ENCODE peak calls at places on chromosomes 2 and 18, in five cellular contexts. One of them, this sample, is unnamed. For H3K4me1, the result is how much of the 10 kb centered on the place peaks cover.

GRCh38 chr2:127422631-127423475 is 4.6 kb downstream of the PROC start:
- DNase-seq in upper lobe of right lung: peak
- DNase-seq in heart right ventricle: no peak
- DNase-seq in body of pancreas: no peak
- DNase-seq in Caco-2: no peak
- DNase-seq in this sample: peak

GRCh38 chr2:101843471-101843870 is 146.0 kb downstream of the MAP4K4 start:
- DNase-seq in upper lobe of right lung: no peak
- DNase-seq in heart right ventricle: no peak
- DNase-seq in Caco-2: no peak
- DNase-seq in body of pancreas: no peak
- DNase-seq in this sample: no peak

GRCh38 chr2:7744827-7745226 is 827.6 kb downstream of the RNF144A start:
- DNase-seq in Caco-2: no peak
- DNase-seq in heart right ventricle: no peak
- DNase-seq in body of pancreas: no peak
- DNase-seq in upper lobe of right lung: no peak
- DNase-seq in this sample: no peak

GRCh38 chr2:177692828-177693269 is 300.3 kb downstream of the AGPS start:
- DNase-seq in heart right ventricle: no peak
- DNase-seq in body of pancreas: no peak
- DNase-seq in upper lobe of right lung: no peak
- DNase-seq in Caco-2: no peak
- DNase-seq in this sample: no peak

GRCh38 chr2:96823203-96823602 is 7.1 kb downstream of the CNNM3 start:
- DNase-seq in Caco-2: no peak
- DNase-seq in body of pancreas: no peak
- DNase-seq in heart right ventricle: no peak
- DNase-seq in upper lobe of right lung: no peak
- DNase-seq in this sample: no peak

GRCh38 chr18:39799010-39799409 is 2156.0 kb upstream of the PIK3C3 start:
- DNase-seq in upper lobe of right lung: no peak
- DNase-seq in body of pancreas: no peak
- DNase-seq in heart right ventricle: no peak
- DNase-seq in Caco-2: no peak
- DNase-seq in this sample: no peak

GRCh38 chr2:71113843-71114242 is 16.2 kb downstream of the MCEE start:
- DNase-seq in heart right ventricle: no peak
- DNase-seq in body of pancreas: no peak
- DNase-seq in Caco-2: no peak
- DNase-seq in upper lobe of right lung: no peak
- DNase-seq in this sample: no peak

GRCh38 chr2:231191896-231192872 is 6.2 kb upstream of the ARMC9 start:
- DNase-seq in upper lobe of right lung: no peak
- DNase-seq in heart right ventricle: peak
- DNase-seq in body of pancreas: peak
- DNase-seq in Caco-2: no peak
- DNase-seq in this sample: peak

GRCh38 chr18:21069468-21069867 is 42.1 kb downstream of the ROCK1 start:
- DNase-seq in upper lobe of right lung: no peak
- DNase-seq in heart right ventricle: no peak
- DNase-seq in body of pancreas: no peak
- DNase-seq in Caco-2: no peak
- DNase-seq in this sample: no peak

GRCh38 chr2:115303-115702 is 69.0 kb upstream of the FAM110C start:
- DNase-seq in Caco-2: no peak
- DNase-seq in upper lobe of right lung: no peak
- DNase-seq in heart right ventricle: no peak
- DNase-seq in body of pancreas: no peak
- DNase-seq in this sample: no peak

GRCh38 chr2:134592380-134592779 is 126.4 kb downstream of the TMEM163 start:
- DNase-seq in heart right ventricle: no peak
- DNase-seq in upper lobe of right lung: no peak
- DNase-seq in body of pancreas: no peak
- DNase-seq in Caco-2: no peak
- DNase-seq in this sample: no peak

GRCh38 chr2:20210462-20210861 is 14.5 kb downstream of the SDC1 start:
- DNase-seq in Caco-2: no peak
- DNase-seq in heart right ventricle: no peak
- DNase-seq in upper lobe of right lung: no peak
- DNase-seq in body of pancreas: no peak
- DNase-seq in this sample: no peak

GRCh38 chr2:178978667-178979066 is 71.3 kb downstream of the CCDC141 start:
- DNase-seq in heart right ventricle: no peak
- DNase-seq in Caco-2: no peak
- DNase-seq in body of pancreas: peak
- DNase-seq in upper lobe of right lung: no peak
- DNase-seq in this sample: no peak

GRCh38 chr2:230793573-230794359 is 71.0 kb upstream of the ITM2C start:
- DNase-seq in upper lobe of right lung: no peak
- DNase-seq in Caco-2: no peak
- DNase-seq in body of pancreas: no peak
- DNase-seq in heart right ventricle: peak
- DNase-seq in this sample: peak

GRCh38 chr2:237662671-237663093 is 35.3 kb downstream of the LRRFIP1 start:
- DNase-seq in Caco-2: peak
- DNase-seq in heart right ventricle: peak
- DNase-seq in body of pancreas: peak
- DNase-seq in upper lobe of right lung: peak
- DNase-seq in this sample: peak

GRCh38 chr2:15705839-15706386 is 114.2 kb downstream of the DDX1 start:
- DNase-seq in heart right ventricle: no peak
- DNase-seq in Caco-2: no peak
- DNase-seq in upper lobe of right lung: no peak
- DNase-seq in body of pancreas: no peak
- DNase-seq in this sample: no peak

GRCh38 chr2:111662039-111662740 is 221.8 kb downstream of the ANAPC1 start:
- DNase-seq in body of pancreas: no peak
- DNase-seq in Caco-2: no peak
- DNase-seq in heart right ventricle: no peak
- DNase-seq in upper lobe of right lung: no peak
- DNase-seq in this sample: no peak

GRCh38 chr2:62270728-62271127 is 74.8 kb downstream of the B3GNT2 start:
- DNase-seq in Caco-2: no peak
- DNase-seq in body of pancreas: peak
- DNase-seq in heart right ventricle: peak
- DNase-seq in upper lobe of right lung: no peak
- DNase-seq in this sample: peak

GRCh38 chr2:171185941-171186340 is 25.2 kb upstream of the TLK1 start:
- DNase-seq in upper lobe of right lung: no peak
- DNase-seq in Caco-2: no peak
- DNase-seq in body of pancreas: no peak
- DNase-seq in heart right ventricle: peak
- DNase-seq in this sample: no peak

GRCh38 chr2:190679813-190680591 is 31.1 kb downstream of the NAB1 start:
- DNase-seq in Caco-2: peak
- DNase-seq in heart right ventricle: no peak
- DNase-seq in upper lobe of right lung: peak
- DNase-seq in body of pancreas: peak
- DNase-seq in this sample: peak

GRCh38 chr18:23951206-23951605 is 63.3 kb upstream of the TTC39C start:
- DNase-seq in Caco-2: no peak
- DNase-seq in heart right ventricle: no peak
- DNase-seq in upper lobe of right lung: no peak
- DNase-seq in body of pancreas: no peak
- DNase-seq in this sample: no peak

GRCh38 chr2:168699834-168700417 is 102.5 kb upstream of the NOSTRIN start:
- DNase-seq in body of pancreas: peak
- DNase-seq in heart right ventricle: peak
- DNase-seq in upper lobe of right lung: no peak
- DNase-seq in Caco-2: no peak
- DNase-seq in this sample: no peak

GRCh38 chr2:82731824-82732223 is 1727.3 kb downstream of the SUCLG1 start:
- DNase-seq in body of pancreas: no peak
- DNase-seq in heart right ventricle: no peak
- DNase-seq in Caco-2: no peak
- DNase-seq in upper lobe of right lung: no peak
- DNase-seq in this sample: no peak

GRCh38 chr2:124315221-124315880 is 290.3 kb downstream of the CNTNAP5 start:
- DNase-seq in Caco-2: no peak
- DNase-seq in body of pancreas: no peak
- DNase-seq in upper lobe of right lung: no peak
- DNase-seq in heart right ventricle: no peak
- DNase-seq in this sample: no peak

GRCh38 chr18:62979900-62980299 is 264.6 kb downstream of the PHLPP1 start:
- DNase-seq in body of pancreas: no peak
- DNase-seq in heart right ventricle: no peak
- DNase-seq in Caco-2: no peak
- DNase-seq in upper lobe of right lung: no peak
- DNase-seq in this sample: no peak

GRCh38 chr18:50573679-50574078 is 13.8 kb downstream of the MAPK4 start:
- DNase-seq in heart right ventricle: no peak
- DNase-seq in body of pancreas: no peak
- DNase-seq in upper lobe of right lung: no peak
- DNase-seq in Caco-2: no peak
- DNase-seq in this sample: no peak

GRCh38 chr2:128686881-128687550 is 368.3 kb upstream of the HS6ST1 start:
- DNase-seq in Caco-2: no peak
- DNase-seq in heart right ventricle: no peak
- DNase-seq in upper lobe of right lung: no peak
- DNase-seq in body of pancreas: no peak
- DNase-seq in this sample: no peak

GRCh38 chr2:143475131-143475784 is 346.0 kb downstream of the ARHGAP15 start:
- DNase-seq in upper lobe of right lung: no peak
- DNase-seq in body of pancreas: no peak
- DNase-seq in heart right ventricle: no peak
- DNase-seq in Caco-2: no peak
- DNase-seq in this sample: peak

GRCh38 chr2:176093145-176093888 is 796 bp downstream of the HOXD13 start:
- DNase-seq in Caco-2: no peak
- DNase-seq in upper lobe of right lung: no peak
- DNase-seq in body of pancreas: no peak
- DNase-seq in heart right ventricle: no peak
- DNase-seq in this sample: no peak

DNA sequence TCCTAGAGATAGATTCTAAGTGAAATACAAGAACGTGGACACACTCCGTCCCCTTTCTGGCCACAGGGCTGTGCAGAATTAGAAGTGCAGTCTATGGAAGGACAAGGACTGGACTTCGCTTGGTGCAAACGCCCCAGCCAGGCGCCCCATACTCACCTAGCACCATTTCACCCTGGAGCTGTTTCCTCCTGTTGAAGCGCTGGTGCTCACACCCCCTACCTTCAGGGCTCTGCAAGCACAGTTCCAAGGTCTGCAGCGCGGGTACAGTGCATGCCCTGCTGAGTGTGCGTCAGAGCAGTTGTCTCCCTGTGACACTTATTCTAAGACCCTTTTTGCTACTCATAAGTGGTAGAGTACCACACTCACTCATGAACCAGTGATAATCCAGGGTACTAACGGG is 3.0 kb downstream of the HPCAL1 start:
- DNase-seq in Caco-2: no peak
- DNase-seq in body of pancreas: peak
- DNase-seq in upper lobe of right lung: no peak
- DNase-seq in heart right ventricle: no peak
- DNase-seq in this sample: no peak
- H3K4me1 ChIP-seq in Caco-2: under half
- H3K4me1 ChIP-seq in body of pancreas: under half
- H3K4me1 ChIP-seq in upper lobe of right lung: half or more
- H3K4me1 ChIP-seq in heart right ventricle: under half
- H3K4me1 ChIP-seq in this sample: under half

GRCh38 chr2:232292395-232293154 is 86.0 kb upstream of the ALPP start:
- DNase-seq in heart right ventricle: peak
- DNase-seq in upper lobe of right lung: no peak
- DNase-seq in body of pancreas: peak
- DNase-seq in Caco-2: peak
- DNase-seq in this sample: peak
- TF ChIP-seq CTCF in heart right ventricle: peak
- TF ChIP-seq CTCF in upper lobe of right lung: peak
- TF ChIP-seq CTCF in body of pancreas: peak
- TF ChIP-seq CTCF in Caco-2: peak
- TF ChIP-seq CTCF in this sample: peak

GRCh38 chr2:98455494-98455976 is 10.9 kb downstream of the INPP4A start:
- DNase-seq in upper lobe of right lung: no peak
- DNase-seq in body of pancreas: no peak
- DNase-seq in heart right ventricle: no peak
- DNase-seq in Caco-2: no peak
- DNase-seq in this sample: no peak
- H3K4me3 ChIP-seq in upper lobe of right lung: no peak
- H3K4me3 ChIP-seq in body of pancreas: no peak
- H3K4me3 ChIP-seq in heart right ventricle: no peak
- H3K4me3 ChIP-seq in Caco-2: no peak
- H3K4me3 ChIP-seq in this sample: no peak

GRCh38 chr2:46278952-46279351 is 18.3 kb upstream of the EPAS1 start:
- DNase-seq in heart right ventricle: no peak
- DNase-seq in body of pancreas: no peak
- DNase-seq in upper lobe of right lung: no peak
- DNase-seq in Caco-2: no peak
- DNase-seq in this sample: no peak

GRCh38 chr2:46273919-46274318 is 23.3 kb upstream of the EPAS1 start:
- DNase-seq in Caco-2: peak
- DNase-seq in heart right ventricle: no peak
- DNase-seq in body of pancreas: no peak
- DNase-seq in upper lobe of right lung: no peak
- DNase-seq in this sample: no peak

GRCh38 chr2:46277470-46278190 is 19.6 kb upstream of the EPAS1 start:
- DNase-seq in Caco-2: no peak
- DNase-seq in heart right ventricle: peak
- DNase-seq in upper lobe of right lung: no peak
- DNase-seq in body of pancreas: no peak
- DNase-seq in this sample: no peak

GRCh38 chr2:46275995-46276394 is 21.2 kb upstream of the EPAS1 start:
- DNase-seq in upper lobe of right lung: peak
- DNase-seq in body of pancreas: no peak
- DNase-seq in heart right ventricle: peak
- DNase-seq in Caco-2: no peak
- DNase-seq in this sample: peak

GRCh38 chr2:46276652-46277051 is 20.6 kb upstream of the EPAS1 start:
- DNase-seq in heart right ventricle: no peak
- DNase-seq in upper lobe of right lung: no peak
- DNase-seq in body of pancreas: no peak
- DNase-seq in Caco-2: no peak
- DNase-seq in this sample: peak
- H3K4me1 ChIP-seq in heart right ventricle: under half
- H3K4me1 ChIP-seq in upper lobe of right lung: under half
- H3K4me1 ChIP-seq in body of pancreas: under half
- H3K4me1 ChIP-seq in Caco-2: under half
- H3K4me1 ChIP-seq in this sample: under half